ENCODE peak calls at places on chromosome 22, in ten cellular contexts. M, C, N, B, R, H, K, W, S and L are unnamed samples.
A peak's percentile ranks its signal among the peaks of the same experiment; 100 is the strongest.

GRCh38 chr22:37498289-37498909 is 12.2 kb upstream of the MFNG start:
- DNase-seq in M (no peak), C (peak; percentile 60), N (no peak), B (no peak), R (no peak), H (peak; percentile 96), K (peak; percentile 69), W (peak; percentile 52), S (no peak), L (no peak)

GRCh38 chr22:24518774-24519485 is 23.8 kb downstream of the UPB1 start:
- DNase-seq in M (no peak), C (no peak), N (peak; percentile 3), B (no peak), R (no peak), H (no peak), K (no peak), W (no peak), S (no peak), L (no peak)

GRCh38 chr22:28435960-28436359 is 243.7 kb downstream of the TTC28 start:
- DNase-seq in M (peak; percentile 42), C (no peak), N (no peak), B (no peak), R (no peak), H (no peak), K (no peak), W (no peak), S (no peak), L (no peak)

GRCh38 chr22:17434856-17435255 is 65.6 kb downstream of the CECR2 start:
- DNase-seq in M (no peak), C (no peak), N (no peak), B (no peak), R (no peak), H (no peak), K (no peak), W (no peak), S (no peak), L (no peak)

GRCh38 chr22:44364750-44365118 is 52.0 kb upstream of the SHISAL1 start:
- DNase-seq in M (no peak), C (no peak), N (peak; percentile 36), B (no peak), R (no peak), H (peak; percentile 41), K (no peak), W (no peak), S (no peak), L (peak; percentile 34)

GRCh38 chr22:37137903-37138665 is 11.6 kb downstream of the IL2RB start:
- DNase-seq in M (no peak), C (no peak), N (no peak), B (no peak), R (no peak), H (no peak), K (no peak), W (no peak), S (no peak), L (no peak)

GRCh38 chr22:44913198-44913983 is 96.4 kb downstream of the PHF21B start:
- DNase-seq in M (no peak), C (no peak), N (peak; percentile 29), B (no peak), R (no peak), H (peak; percentile 27), K (no peak), W (no peak), S (no peak), L (no peak)

GRCh38 chr22:19598054-19598855 is 74.0 kb upstream of the CLDN5 start:
- DNase-seq in M (peak; percentile 19), C (no peak), N (no peak), B (no peak), R (no peak), H (no peak), K (no peak), W (no peak), S (no peak), L (no peak)

GRCh38 chr22:46084376-46084775 is 66.0 kb upstream of the PPARA start:
- DNase-seq in M (no peak), C (no peak), N (peak; percentile 45), B (no peak), R (no peak), H (no peak), K (no peak), W (no peak), S (no peak), L (no peak)

GRCh38 chr22:46085831-46086576 is 64.3 kb upstream of the PPARA start:
- DNase-seq in M (peak; percentile 90), C (no peak), N (peak; percentile 92), B (no peak), R (no peak), H (no peak), K (no peak), W (peak; percentile 90), S (peak; percentile 66), L (peak; percentile 81)

GRCh38 chr22:46083383-46084350 is 66.7 kb upstream of the PPARA start:
- DNase-seq in M (peak; percentile 61), C (no peak), N (peak; percentile 51), B (no peak), R (no peak), H (no peak), K (no peak), W (no peak), S (no peak), L (peak; percentile 16)

GRCh38 chr22:46086577-46087335 is 63.6 kb upstream of the PPARA start:
- DNase-seq in M (peak; percentile 86), C (no peak), N (peak; percentile 70), B (peak; percentile 29), R (no peak), H (no peak), K (no peak), W (no peak), S (no peak), L (peak; percentile 22)

GRCh38 chr22:46084943-46085830 is 65.1 kb upstream of the PPARA start:
- DNase-seq in M (peak; percentile 97), C (no peak), N (peak; percentile 94), B (no peak), R (peak; percentile 65), H (no peak), K (no peak), W (peak; percentile 79), S (peak; percentile 91), L (peak; percentile 90)
- H3K4me3 ChIP-seq in M (peak overlapping the region; percentile 97), C (no peak overlapping the region), N (peak overlapping the region; percentile 48), B (no peak overlapping the region), R (peak overlapping the region; percentile 86), H (no peak overlapping the region), K (no peak overlapping the region), W (peak overlapping the region; percentile 52), S (peak overlapping the region; percentile 77), L (peak overlapping the region; percentile 96)

GRCh38 chr22:46769191-46769675 is 6.8 kb downstream of the TBC1D22A start:
- DNase-seq in M (no peak), C (no peak), N (peak; percentile 84), B (no peak), R (no peak), H (no peak), K (no peak), W (no peak), S (no peak), L (peak; percentile 64)

GRCh38 chr22:46770726-46771125 is 8.3 kb downstream of the TBC1D22A start:
- DNase-seq in M (no peak), C (no peak), N (no peak), B (no peak), R (no peak), H (no peak), K (no peak), W (no peak), S (no peak), L (no peak)

GRCh38 chr22:46767249-46767985 is 5.0 kb downstream of the TBC1D22A start:
- DNase-seq in M (no peak), C (no peak), N (no peak), B (no peak), R (no peak), H (no peak), K (no peak), W (no peak), S (no peak), L (no peak)

GRCh38 chr22:46770151-46770641 is 7.7 kb downstream of the TBC1D22A start:
- DNase-seq in M (no peak), C (no peak), N (no peak), B (no peak), R (no peak), H (no peak), K (peak; percentile 29), W (no peak), S (no peak), L (no peak)

DNA sequence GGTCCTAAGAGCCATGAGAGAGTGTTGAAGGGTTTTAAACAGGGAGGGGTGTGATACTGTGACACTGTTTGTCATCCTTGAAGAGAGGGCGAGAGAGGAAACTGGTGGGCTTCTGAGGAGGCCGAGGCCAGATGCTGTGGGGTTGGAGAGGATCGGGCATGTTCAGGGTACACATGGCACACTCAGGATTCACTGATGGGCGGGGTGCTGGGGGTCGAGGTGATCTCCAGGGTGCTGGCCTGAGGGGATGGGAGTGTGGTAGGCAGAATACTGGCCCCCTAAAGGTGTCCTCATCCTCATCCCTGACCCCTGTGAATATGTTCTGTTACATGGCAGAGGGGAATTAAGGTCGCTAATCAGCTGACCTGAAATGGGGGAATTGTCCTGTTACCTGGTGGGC is 7.3 kb downstream of the TBC1D22A start:
- DNase-seq in M (no peak), C (no peak), N (no peak), B (no peak), R (no peak), H (no peak), K (no peak), W (no peak), S (no peak), L (no peak)
- H3K4me1 ChIP-seq in M (peaks cover 13% of the 10 kb centered on the region), C (peaks cover 30% of the 10 kb centered on the region), N (peaks cover 44% of the 10 kb centered on the region), B (peaks cover 14% of the 10 kb centered on the region), R (peaks cover 15% of the 10 kb centered on the region), H (peaks cover 10% of the 10 kb centered on the region), K (peaks cover 10% of the 10 kb centered on the region), W (peaks cover 17% of the 10 kb centered on the region), S (peaks cover 43% of the 10 kb centered on the region), L (peaks cover 84% of the 10 kb centered on the region)

DNA sequence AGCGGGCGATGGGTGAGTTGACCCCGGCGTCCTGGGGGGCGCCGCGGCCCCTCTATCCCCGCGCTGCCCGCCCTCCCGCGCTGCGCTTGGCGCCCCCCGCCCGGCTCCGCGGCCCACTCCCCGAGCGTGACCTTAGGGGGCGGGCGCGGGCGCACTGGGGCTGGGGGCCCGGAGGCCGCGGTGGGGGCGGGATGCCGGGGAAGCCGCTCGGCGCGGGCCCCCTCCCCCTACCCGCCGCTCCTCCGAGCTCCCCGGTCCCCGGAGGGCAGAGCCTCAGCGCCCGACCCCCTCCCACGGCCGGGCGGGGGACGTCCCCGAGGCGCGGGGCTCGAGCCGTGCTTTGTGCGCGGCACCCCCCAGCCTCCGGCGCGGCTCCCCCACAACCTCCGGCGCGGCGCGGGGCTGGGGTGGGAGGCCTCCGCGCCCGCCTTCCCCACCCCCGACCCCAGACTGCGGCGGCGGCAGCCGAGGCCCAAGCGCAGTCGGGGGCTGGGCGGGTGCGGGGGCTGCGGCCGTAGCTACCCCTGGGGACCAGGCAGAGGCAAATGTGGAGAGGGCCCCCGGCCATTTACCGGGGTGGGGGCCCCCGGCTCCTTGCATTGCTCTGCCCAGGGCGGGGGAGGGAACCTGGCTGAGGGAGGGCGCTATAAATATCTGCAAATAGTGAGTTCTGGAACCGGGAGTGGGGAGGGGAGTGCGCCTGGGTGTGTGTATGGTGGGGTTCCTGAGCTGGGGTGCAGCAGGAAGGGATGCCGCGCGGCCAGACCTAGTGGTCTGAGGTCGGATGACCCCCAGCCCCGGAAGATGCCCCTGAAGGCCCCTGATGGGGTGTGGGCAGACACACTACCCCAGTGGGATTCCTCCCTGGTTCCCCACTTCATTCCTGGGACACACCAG is 982 bp downstream of the MGAT3 start:
- DNase-seq in M (no peak), C (no peak), N (no peak), B (no peak), R (no peak), H (no peak), K (peak; percentile 44), W (no peak), S (no peak), L (no peak)
- H3K4me3 ChIP-seq in M (no peak overlapping the region), C (no peak overlapping the region), N (peak overlapping the region; percentile 60), B (peak overlapping the region; percentile 28), R (peak overlapping the region; percentile 65), H (peak overlapping the region; percentile 80), K (peak overlapping the region; percentile 90), W (peak overlapping the region; percentile 62), S (peak overlapping the region; percentile 57), L (peak overlapping the region; percentile 75)

DNA sequence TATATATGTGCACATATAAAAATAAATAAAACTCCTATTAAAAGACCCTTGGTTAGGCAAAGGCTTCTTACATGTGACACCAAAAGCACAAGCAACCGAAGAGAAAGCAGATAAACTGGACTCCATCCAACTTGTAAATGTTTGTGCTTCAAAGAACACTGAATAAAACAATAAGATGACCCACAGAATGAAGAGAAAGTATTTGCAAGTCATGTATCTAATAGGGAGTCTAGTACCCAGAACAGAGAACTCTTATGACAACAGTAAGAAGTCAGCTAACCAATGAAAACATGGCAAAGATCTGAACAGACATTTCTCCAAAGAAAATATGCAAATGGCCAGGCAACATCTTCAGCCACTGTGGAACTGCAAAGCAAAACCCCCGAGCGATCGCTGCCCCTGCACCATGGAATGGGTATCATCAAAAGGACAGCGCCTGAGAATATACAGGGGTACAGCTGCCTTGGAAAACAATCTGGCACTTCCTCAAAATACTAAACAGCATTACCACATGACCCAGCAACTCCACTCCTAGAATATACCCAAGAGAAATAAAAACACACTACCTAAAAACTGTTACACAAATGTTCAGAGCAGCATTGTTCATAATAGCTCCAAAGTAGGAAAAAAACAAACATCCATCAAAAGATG is 17.2 kb downstream of the BRD1 start:
- DNase-seq in M (no peak), C (no peak), N (no peak), B (peak; percentile 30), R (no peak), H (no peak), K (no peak), W (no peak), S (no peak), L (no peak)
- H3K4me1 ChIP-seq in M (peaks cover 4% of the 10 kb centered on the region), C (peaks cover 65% of the 10 kb centered on the region), N (peaks cover 54% of the 10 kb centered on the region), B (peaks cover 12% of the 10 kb centered on the region), R (peaks cover 6% of the 10 kb centered on the region), H (no peaks in the 10 kb centered on the region), K (no peaks in the 10 kb centered on the region), W (peaks cover 11% of the 10 kb centered on the region), S (peaks cover 14% of the 10 kb centered on the region), L (peaks cover 80% of the 10 kb centered on the region)